ENCODE peak calls at places on chromosomes 2 and 18, in nine cellular contexts. One of them, this sample, is unnamed.

GRCh38 chr18:41226186-41226585 is 728.8 kb upstream of the PIK3C3 start:
- DNase-seq in B cell: no peak
- DNase-seq in GM06990: no peak
- DNase-seq in thoracic aorta: no peak
- DNase-seq in HFFc6: no peak
- DNase-seq in lower leg skin: no peak
- DNase-seq in GM23338: no peak
- DNase-seq in AG10803: peak; percentile 68
- DNase-seq in K562: no peak
- DNase-seq in this sample: no peak

GRCh38 chr2:196220671-196221070 is 49.3 kb upstream of the STK17B start:
- DNase-seq in K562: no peak
- DNase-seq in B cell: no peak
- DNase-seq in lower leg skin: no peak
- DNase-seq in GM23338: no peak
- DNase-seq in thoracic aorta: no peak
- DNase-seq in GM06990: no peak
- DNase-seq in AG10803: no peak
- DNase-seq in HFFc6: no peak
- DNase-seq in this sample: no peak

GRCh38 chr18:49399003-49399402 is 61.4 kb downstream of the DYM start:
- DNase-seq in thoracic aorta: no peak
- DNase-seq in GM06990: no peak
- DNase-seq in K562: no peak
- DNase-seq in AG10803: peak; percentile 34
- DNase-seq in GM23338: no peak
- DNase-seq in B cell: no peak
- DNase-seq in HFFc6: no peak
- DNase-seq in lower leg skin: peak; percentile 21
- DNase-seq in this sample: peak; percentile 13

GRCh38 chr2:232588680-232589585 is 38.4 kb downstream of the EIF4E2 start:
- DNase-seq in lower leg skin: peak; percentile 59
- DNase-seq in GM23338: no peak
- DNase-seq in B cell: no peak
- DNase-seq in GM06990: no peak
- DNase-seq in AG10803: peak; percentile 84
- DNase-seq in thoracic aorta: peak; percentile 25
- DNase-seq in HFFc6: peak; percentile 35
- DNase-seq in K562: no peak
- DNase-seq in this sample: no peak

GRCh38 chr2:104867351-104868080 is 13.6 kb downstream of the POU3F3 start:
- DNase-seq in K562: no peak
- DNase-seq in HFFc6: no peak
- DNase-seq in B cell: no peak
- DNase-seq in GM23338: peak; percentile 73
- DNase-seq in thoracic aorta: no peak
- DNase-seq in lower leg skin: no peak
- DNase-seq in AG10803: no peak
- DNase-seq in GM06990: no peak
- DNase-seq in this sample: peak; percentile 23

GRCh38 chr18:11114653-11115052 is 34.7 kb downstream of the PIEZO2 start:
- DNase-seq in thoracic aorta: no peak
- DNase-seq in K562: no peak
- DNase-seq in AG10803: no peak
- DNase-seq in GM23338: no peak
- DNase-seq in B cell: no peak
- DNase-seq in GM06990: no peak
- DNase-seq in lower leg skin: no peak
- DNase-seq in HFFc6: peak; percentile 24
- DNase-seq in this sample: no peak

GRCh38 chr18:48468151-48468550 is 59.0 kb upstream of the ZBTB7C start:
- DNase-seq in B cell: no peak
- DNase-seq in lower leg skin: no peak
- DNase-seq in HFFc6: no peak
- DNase-seq in GM06990: no peak
- DNase-seq in K562: no peak
- DNase-seq in thoracic aorta: no peak
- DNase-seq in GM23338: no peak
- DNase-seq in AG10803: peak; percentile 36
- DNase-seq in this sample: no peak

GRCh38 chr2:1605102-1605501 is 139.2 kb downstream of the PXDN start:
- DNase-seq in AG10803: no peak
- DNase-seq in GM23338: peak; percentile 22
- DNase-seq in HFFc6: peak; percentile 3
- DNase-seq in B cell: no peak
- DNase-seq in lower leg skin: no peak
- DNase-seq in thoracic aorta: no peak
- DNase-seq in K562: no peak
- DNase-seq in GM06990: no peak
- DNase-seq in this sample: no peak

GRCh38 chr2:29526587-29527586 is 394.5 kb downstream of the ALK start:
- DNase-seq in GM23338: no peak
- DNase-seq in B cell: no peak
- DNase-seq in HFFc6: no peak
- DNase-seq in thoracic aorta: no peak
- DNase-seq in lower leg skin: no peak
- DNase-seq in K562: no peak
- DNase-seq in AG10803: no peak
- DNase-seq in GM06990: no peak
- DNase-seq in this sample: no peak

GRCh38 chr18:64116806-64117205 is 32.1 kb downstream of the LINC00305 start:
- DNase-seq in GM23338: peak; percentile 78
- DNase-seq in GM06990: no peak
- DNase-seq in thoracic aorta: no peak
- DNase-seq in K562: no peak
- DNase-seq in B cell: no peak
- DNase-seq in lower leg skin: no peak
- DNase-seq in HFFc6: no peak
- DNase-seq in AG10803: no peak
- DNase-seq in this sample: no peak

GRCh38 chr18:78998350-78999055 is 18.9 kb downstream of the SALL3 start:
- DNase-seq in AG10803: no peak
- DNase-seq in GM06990: no peak
- DNase-seq in lower leg skin: no peak
- DNase-seq in B cell: no peak
- DNase-seq in K562: peak; percentile 14
- DNase-seq in HFFc6: no peak
- DNase-seq in thoracic aorta: no peak
- DNase-seq in GM23338: peak; percentile 63
- DNase-seq in this sample: no peak
- TF ChIP-seq CTCF in AG10803: no peak
- TF ChIP-seq CTCF in GM06990: no peak
- TF ChIP-seq CTCF in lower leg skin: no peak
- TF ChIP-seq CTCF in B cell: no peak
- TF ChIP-seq CTCF in K562: peak; percentile 16
- TF ChIP-seq CTCF in HFFc6: no peak
- TF ChIP-seq CTCF in thoracic aorta: no peak
- TF ChIP-seq CTCF in GM23338: peak; percentile 46
- TF ChIP-seq CTCF in this sample: no peak

DNA sequence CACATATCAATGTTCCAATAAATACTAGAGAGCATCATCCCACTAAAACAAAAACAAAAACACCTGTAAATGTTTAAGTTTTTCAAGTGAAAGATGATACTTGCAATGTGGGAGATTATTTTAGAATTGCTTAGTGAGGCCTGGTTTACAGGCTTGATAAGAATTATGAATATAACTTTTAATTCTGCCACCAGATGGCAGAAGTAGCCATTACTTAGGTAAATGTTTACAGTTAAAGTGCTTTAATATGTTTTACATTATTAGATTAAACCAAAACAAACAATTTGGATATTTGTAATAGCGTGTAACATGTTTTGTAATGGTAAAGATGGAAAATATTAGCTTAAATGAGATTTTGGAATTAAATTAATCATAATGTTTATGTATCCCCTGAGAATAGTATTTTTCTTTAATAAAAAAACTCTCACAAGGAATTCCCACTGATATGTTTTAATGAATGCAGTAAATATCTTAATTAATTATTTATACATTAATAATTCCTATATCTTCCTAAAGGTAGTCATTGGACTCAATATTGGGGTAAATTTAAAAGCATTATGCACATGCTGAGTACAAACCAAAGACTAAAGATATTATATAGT is 522.0 kb downstream of the SPAG16 start:
- DNase-seq in B cell: no peak
- DNase-seq in thoracic aorta: no peak
- DNase-seq in GM06990: no peak
- DNase-seq in lower leg skin: no peak
- DNase-seq in AG10803: peak; percentile 51
- DNase-seq in HFFc6: peak; percentile 28
- DNase-seq in K562: no peak
- DNase-seq in GM23338: peak; percentile 17
- DNase-seq in this sample: peak; percentile 7
- TF ChIP-seq CTCF in B cell: peak; percentile 40
- TF ChIP-seq CTCF in thoracic aorta: peak; percentile 29
- TF ChIP-seq CTCF in GM06990: peak; percentile 18
- TF ChIP-seq CTCF in lower leg skin: no peak
- TF ChIP-seq CTCF in AG10803: peak; percentile 52
- TF ChIP-seq CTCF in HFFc6: peak; percentile 85
- TF ChIP-seq CTCF in K562: no peak
- TF ChIP-seq CTCF in GM23338: peak; percentile 53
- TF ChIP-seq CTCF in this sample: peak; percentile 39

DNA sequence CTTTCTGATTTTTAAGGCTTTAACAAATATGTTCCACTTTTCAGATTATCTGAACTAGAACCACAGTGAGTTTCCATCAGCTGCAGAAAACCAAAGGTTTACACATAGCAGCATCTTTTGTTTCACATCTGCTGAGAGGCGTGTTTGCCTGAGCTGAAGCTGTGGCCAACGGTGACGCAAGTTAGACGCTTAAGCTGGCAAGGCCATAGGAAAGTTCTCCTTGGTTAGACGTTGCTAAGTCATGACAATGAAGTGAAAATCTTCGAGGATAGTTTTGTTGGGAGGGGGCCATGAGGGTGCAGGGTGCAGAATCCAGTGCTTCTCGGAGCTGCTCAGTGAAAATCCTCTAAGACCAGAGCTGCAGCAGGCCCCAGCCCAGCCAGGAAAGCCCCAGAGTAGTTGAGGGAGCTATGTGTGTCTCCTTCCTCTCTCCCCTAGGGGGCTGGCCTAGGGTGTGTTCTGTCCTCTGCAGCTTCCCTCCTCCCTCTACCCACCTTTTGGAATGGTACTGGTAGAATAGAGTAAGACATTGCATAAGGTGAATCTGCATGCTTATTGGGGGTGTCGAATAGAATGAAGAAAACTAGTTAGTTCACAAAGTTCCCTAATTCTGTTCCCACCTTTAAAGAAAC is 105.4 kb downstream of the FHOD3 start:
- DNase-seq in HFFc6: peak; percentile 22
- DNase-seq in AG10803: peak; percentile 94
- DNase-seq in B cell: no peak
- DNase-seq in thoracic aorta: peak; percentile 27
- DNase-seq in GM23338: peak; percentile 46
- DNase-seq in GM06990: no peak
- DNase-seq in lower leg skin: peak; percentile 56
- DNase-seq in K562: no peak
- DNase-seq in this sample: no peak
- TF ChIP-seq CTCF in HFFc6: peak; percentile 18
- TF ChIP-seq CTCF in AG10803: no peak
- TF ChIP-seq CTCF in B cell: no peak
- TF ChIP-seq CTCF in thoracic aorta: no peak
- TF ChIP-seq CTCF in GM23338: peak; percentile 37
- TF ChIP-seq CTCF in GM06990: peak; percentile 22
- TF ChIP-seq CTCF in lower leg skin: no peak
- TF ChIP-seq CTCF in K562: no peak
- TF ChIP-seq CTCF in this sample: no peak

GRCh38 chr2:65070172-65070830 is 14.1 kb downstream of the CEP68 start:
- DNase-seq in HFFc6: peak; percentile 66
- DNase-seq in K562: no peak
- DNase-seq in lower leg skin: no peak
- DNase-seq in thoracic aorta: no peak
- DNase-seq in B cell: no peak
- DNase-seq in AG10803: peak; percentile 61
- DNase-seq in GM23338: no peak
- DNase-seq in GM06990: no peak
- DNase-seq in this sample: no peak
- TF ChIP-seq CTCF in HFFc6: peak; percentile 56
- TF ChIP-seq CTCF in K562: no peak
- TF ChIP-seq CTCF in lower leg skin: no peak
- TF ChIP-seq CTCF in thoracic aorta: peak; percentile 10
- TF ChIP-seq CTCF in B cell: no peak
- TF ChIP-seq CTCF in AG10803: peak; percentile 53
- TF ChIP-seq CTCF in GM23338: no peak
- TF ChIP-seq CTCF in GM06990: no peak
- TF ChIP-seq CTCF in this sample: no peak

GRCh38 chr18:54647176-54647575 is 56.1 kb downstream of the DYNAP start:
- DNase-seq in thoracic aorta: no peak
- DNase-seq in B cell: no peak
- DNase-seq in lower leg skin: no peak
- DNase-seq in HFFc6: no peak
- DNase-seq in AG10803: no peak
- DNase-seq in K562: no peak
- DNase-seq in GM23338: peak; percentile 72
- DNase-seq in GM06990: no peak
- DNase-seq in this sample: peak; percentile 5
- TF ChIP-seq CTCF in thoracic aorta: no peak
- TF ChIP-seq CTCF in B cell: no peak
- TF ChIP-seq CTCF in lower leg skin: no peak
- TF ChIP-seq CTCF in HFFc6: peak; percentile 56
- TF ChIP-seq CTCF in AG10803: peak; percentile 21
- TF ChIP-seq CTCF in K562: peak; percentile 67
- TF ChIP-seq CTCF in GM23338: peak; percentile 78
- TF ChIP-seq CTCF in GM06990: peak; percentile 55
- TF ChIP-seq CTCF in this sample: peak; percentile 41

GRCh38 chr2:150609831-150610582 is 122.5 kb upstream of the RND3 start:
- DNase-seq in K562: no peak
- DNase-seq in AG10803: peak; percentile 99
- DNase-seq in B cell: no peak
- DNase-seq in lower leg skin: no peak
- DNase-seq in HFFc6: peak; percentile 91
- DNase-seq in GM23338: no peak
- DNase-seq in thoracic aorta: no peak
- DNase-seq in GM06990: no peak
- DNase-seq in this sample: no peak

GRCh38 chr2:150607471-150607870 is 120.0 kb upstream of the RND3 start:
- DNase-seq in thoracic aorta: no peak
- DNase-seq in lower leg skin: no peak
- DNase-seq in K562: no peak
- DNase-seq in AG10803: peak; percentile 63
- DNase-seq in GM06990: no peak
- DNase-seq in HFFc6: no peak
- DNase-seq in GM23338: no peak
- DNase-seq in B cell: no peak
- DNase-seq in this sample: no peak

GRCh38 chr2:150612957-150613710 is 125.7 kb upstream of the RND3 start:
- DNase-seq in GM06990: no peak
- DNase-seq in thoracic aorta: no peak
- DNase-seq in AG10803: peak; percentile 59
- DNase-seq in K562: no peak
- DNase-seq in HFFc6: no peak
- DNase-seq in lower leg skin: no peak
- DNase-seq in B cell: no peak
- DNase-seq in GM23338: no peak
- DNase-seq in this sample: no peak

GRCh38 chr2:150608341-150608740 is 120.9 kb upstream of the RND3 start:
- DNase-seq in GM06990: no peak
- DNase-seq in K562: no peak
- DNase-seq in lower leg skin: no peak
- DNase-seq in thoracic aorta: no peak
- DNase-seq in GM23338: no peak
- DNase-seq in HFFc6: no peak
- DNase-seq in B cell: no peak
- DNase-seq in AG10803: no peak
- DNase-seq in this sample: no peak

GRCh38 chr2:150610670-150611279 is 123.3 kb upstream of the RND3 start:
- DNase-seq in GM06990: no peak
- DNase-seq in GM23338: peak; percentile 78
- DNase-seq in lower leg skin: no peak
- DNase-seq in HFFc6: peak; percentile 72
- DNase-seq in B cell: no peak
- DNase-seq in thoracic aorta: no peak
- DNase-seq in AG10803: peak; percentile 66
- DNase-seq in K562: peak; percentile 38
- DNase-seq in this sample: peak; percentile 15
- TF ChIP-seq CTCF in GM06990: peak; percentile 49
- TF ChIP-seq CTCF in GM23338: peak; percentile 71
- TF ChIP-seq CTCF in lower leg skin: no peak
- TF ChIP-seq CTCF in HFFc6: peak; percentile 88
- TF ChIP-seq CTCF in B cell: no peak
- TF ChIP-seq CTCF in thoracic aorta: peak; percentile 36
- TF ChIP-seq CTCF in AG10803: peak; percentile 76
- TF ChIP-seq CTCF in K562: peak; percentile 37
- TF ChIP-seq CTCF in this sample: peak; percentile 36